ENCODE peak calls at places on chromosomes 2 and 18, in ten cellular contexts. K, T, Y, G, R, S, M, P, B and J are unnamed samples.

GRCh38 chr18:46148810-46149209 is 44.6 kb downstream of the HAUS1 start:
- DNase-seq in K (peak; percentile 96), S (peak; percentile 76), B (peak; percentile 54), P (peak; percentile 66), M (peak; percentile 68), Y (peak; percentile 66), T (no peak), R (no peak), G (peak; percentile 23), J (no peak)

GRCh38 chr2:142041105-142041504 is 89.7 kb downstream of the LRP1B start:
- DNase-seq in G (no peak), S (no peak), M (no peak), B (no peak), P (no peak), R (no peak), K (no peak), Y (peak; percentile 8), T (no peak), J (no peak)

GRCh38 chr2:207934720-207935119 is 90.6 kb downstream of the PLEKHM3 start:
- DNase-seq in B (no peak), M (no peak), S (no peak), R (no peak), K (no peak), P (no peak), G (no peak), Y (no peak), T (no peak), J (no peak)

GRCh38 chr2:10331702-10332401 is 29.1 kb downstream of the HPCAL1 start:
- DNase-seq in K (no peak), G (no peak), T (no peak), B (peak; percentile 47), P (no peak), M (no peak), R (no peak), S (no peak), Y (no peak), J (no peak)

GRCh38 chr2:172642301-172643020 is 86.6 kb downstream of the PDK1 start:
- DNase-seq in K (no peak), B (no peak), S (no peak), G (no peak), P (no peak), R (no peak), T (no peak), M (no peak), Y (no peak), J (no peak)

GRCh38 chr2:199309973-199310372 is 147.8 kb downstream of the SATB2 start:
- DNase-seq in G (no peak), B (no peak), Y (no peak), S (no peak), M (no peak), R (no peak), T (no peak), P (no peak), K (no peak), J (no peak)

GRCh38 chr18:12443631-12444030 is 35.9 kb downstream of the PRELID3A start:
- DNase-seq in T (no peak), P (no peak), M (no peak), S (no peak), B (no peak), K (no peak), G (no peak), R (no peak), Y (no peak), J (no peak)

GRCh38 chr2:188519133-188519532 is 227.5 kb downstream of the GULP1 start:
- DNase-seq in B (no peak), R (no peak), S (no peak), T (no peak), K (no peak), Y (peak; percentile 70), G (no peak), P (no peak), M (no peak), J (no peak)

GRCh38 chr2:70412294-70413075 is 110.6 kb upstream of the FAM136A start:
- DNase-seq in Y (no peak), K (no peak), B (no peak), R (no peak), G (no peak), M (no peak), P (no peak), S (no peak), T (no peak), J (no peak)

GRCh38 chr2:138964413-138964812 is 184.2 kb upstream of the NXPH2 start:
- DNase-seq in G (no peak), P (no peak), K (no peak), B (no peak), R (no peak), S (no peak), M (no peak), T (no peak), Y (no peak), J (no peak)

GRCh38 chr18:5817821-5818220 is 77.5 kb downstream of the TMEM200C start:
- DNase-seq in M (no peak), R (no peak), K (no peak), T (no peak), P (no peak), Y (no peak), S (no peak), B (no peak), G (no peak), J (no peak)

GRCh38 chr18:63947051-63947790 is 1.9 kb upstream of the HMSD start:
- DNase-seq in B (no peak), T (no peak), G (no peak), S (no peak), R (no peak), M (no peak), P (no peak), Y (no peak), K (no peak), J (no peak)

GRCh38 chr18:1526996-1527395 is 622.3 kb downstream of the ADCYAP1 start:
- DNase-seq in Y (no peak), B (no peak), G (no peak), R (no peak), M (no peak), S (no peak), K (no peak), T (no peak), P (no peak), J (no peak)

GRCh38 chr2:160142472-160142871 is 57.6 kb downstream of the ITGB6 start:
- DNase-seq in T (no peak), P (no peak), B (no peak), M (no peak), G (no peak), R (no peak), K (no peak), Y (no peak), S (no peak), J (no peak)

GRCh38 chr2:71618327-71619113 is 165.2 kb downstream of the DYSF start:
- DNase-seq in G (peak; percentile 3), M (peak; percentile 5), K (no peak), Y (peak; percentile 3), T (no peak), R (no peak), S (peak; percentile 2), P (no peak), B (no peak), J (no peak)

GRCh38 chr18:9366126-9366714 is 31.6 kb downstream of the TWSG1 start:
- DNase-seq in K (peak; percentile 91), M (peak; percentile 49), R (no peak), B (no peak), S (peak; percentile 14), Y (peak; percentile 44), P (peak; percentile 69), T (no peak), G (peak; percentile 61), J (peak; percentile 22)
- TF ChIP-seq CTCF in K (peak; percentile 71), M (no peak), R (peak; percentile 34), B (no peak), S (peak; percentile 53), Y (peak; percentile 12), P (no peak), T (peak; percentile 43), G (no peak), J (peak; percentile 65)

GRCh38 chr2:76985387-76986136 is 536.6 kb downstream of the LRRTM4 start:
- DNase-seq in T (no peak), Y (no peak), G (no peak), R (no peak), P (no peak), M (no peak), B (no peak), S (no peak), K (peak; percentile 35), J (no peak)
- TF ChIP-seq CTCF in T (no peak), Y (no peak), G (no peak), R (no peak), P (no peak), M (no peak), B (no peak), S (no peak), K (no peak), J (no peak)

DNA sequence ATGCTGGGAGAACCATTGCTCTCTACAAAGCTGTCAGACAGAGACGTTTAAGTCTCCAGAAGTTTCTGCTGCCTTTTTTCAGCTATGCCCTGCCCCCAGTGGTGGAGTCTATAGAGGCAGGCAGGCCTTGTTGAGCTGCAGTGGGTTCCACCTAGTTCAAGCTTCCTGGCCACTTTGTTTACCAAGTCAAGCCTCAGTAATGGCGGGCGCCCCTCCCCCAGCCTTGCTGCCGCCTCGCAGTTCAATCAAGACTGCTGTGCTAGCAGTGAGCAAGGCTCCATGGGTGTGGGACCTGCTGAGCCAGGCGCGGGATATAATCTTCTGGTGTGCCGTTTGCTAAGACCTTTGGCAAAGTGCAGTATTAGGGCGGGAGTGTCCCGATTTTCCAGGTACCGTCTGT is 52.7 kb upstream of the SCYGR2 start:
- DNase-seq in M (peak; percentile 6), Y (no peak), P (peak; percentile 28), K (peak; percentile 33), S (no peak), G (no peak), T (no peak), B (peak; percentile 31), R (no peak), J (no peak)
- TF ChIP-seq CTCF in M (no peak), Y (no peak), P (no peak), K (peak; percentile 9), S (no peak), G (no peak), T (peak; percentile 7), B (peak; percentile 42), R (no peak), J (peak; percentile 42)

GRCh38 chr2:53021285-53021684 is 746.3 kb upstream of the CHAC2 start:
- DNase-seq in K (no peak), G (no peak), Y (peak; percentile 52), T (no peak), P (no peak), S (no peak), M (no peak), R (peak; percentile 53), B (no peak), J (no peak)

GRCh38 chr2:53021828-53022227 is 745.8 kb upstream of the CHAC2 start:
- DNase-seq in M (no peak), S (no peak), R (no peak), K (no peak), Y (no peak), B (no peak), P (no peak), G (no peak), T (no peak), J (no peak)

GRCh38 chr2:53018830-53019425 is 748.7 kb upstream of the CHAC2 start:
- DNase-seq in Y (peak; percentile 35), R (no peak), S (no peak), K (peak; percentile 47), G (no peak), T (no peak), B (no peak), P (no peak), M (no peak), J (no peak)
- TF ChIP-seq CTCF in Y (peak; percentile 20), R (peak; percentile 9), S (no peak), K (peak; percentile 62), G (no peak), T (no peak), B (no peak), P (no peak), M (no peak), J (peak; percentile 55)

GRCh38 chr2:133721155-133721554 is 152.9 kb upstream of the NCKAP5 start:
- DNase-seq in R (no peak), K (no peak), T (no peak), Y (peak; percentile 54), M (no peak), S (no peak), P (no peak), G (no peak), B (no peak), J (no peak)
- TF ChIP-seq CTCF in R (no peak), K (no peak), T (no peak), Y (no peak), M (no peak), S (no peak), P (no peak), G (no peak), B (no peak), J (no peak)